ENCODE peak calls at places on chromosome 14, in seven cellular contexts. B, L, I, C, M, U and Q are unnamed samples.

GRCh38 chr14:68447581-68448281 is 345.1 kb downstream of the ZFP36L1 start:
- DNase-seq in L (no peak), I (no peak), B (no peak), U (no peak), C (no peak), M (no peak), Q (no peak)

GRCh38 chr14:99318959-99319295 is 46.9 kb upstream of the BCL11B start:
- DNase-seq in U (no peak), C (no peak), L (no peak), B (no peak), I (no peak), M (no peak), Q (no peak)

GRCh38 chr14:22230517-22230916 is 358.5 kb downstream of the DAD1 start:
- DNase-seq in U (no peak), L (no peak), I (no peak), M (no peak), C (no peak), B (no peak), Q (no peak)

GRCh38 chr14:50937325-50937724 is 7.0 kb downstream of the PYGL start:
- DNase-seq in C (no peak), M (no peak), B (no peak), L (no peak), I (no peak), U (no peak), Q (no peak)

GRCh38 chr14:23127861-23128260 is 8.8 kb upstream of the CEBPE start:
- DNase-seq in I (no peak), M (no peak), U (no peak), C (no peak), B (no peak), L (no peak), Q (no peak)

GRCh38 chr14:96592591-96593388 is 90.6 kb downstream of the PAPOLA start:
- DNase-seq in I (no peak), U (peak), M (no peak), C (peak), L (peak), B (peak), Q (no peak)

GRCh38 chr14:33680873-33681272 is 270.0 kb downstream of the EGLN3 start:
- DNase-seq in M (no peak), B (no peak), L (no peak), I (no peak), U (no peak), C (no peak), Q (no peak)

GRCh38 chr14:104537613-104537988 is 42.0 kb upstream of the C14orf180 start:
- DNase-seq in M (no peak), I (no peak), U (no peak), B (no peak), L (no peak), C (no peak), Q (no peak)

GRCh38 chr14:76101384-76101783 is 50.3 kb upstream of the GPATCH2L start:
- DNase-seq in C (no peak), B (no peak), L (no peak), I (no peak), U (no peak), M (no peak), Q (no peak)

GRCh38 chr14:96904201-96904600 is 107.0 kb downstream of the VRK1 start:
- DNase-seq in I (no peak), U (no peak), B (no peak), M (no peak), L (no peak), C (no peak), Q (no peak)

GRCh38 chr14:89899917-89900680 is 54.4 kb downstream of the EFCAB11 start:
- DNase-seq in I (no peak), B (no peak), L (no peak), U (no peak), M (peak), C (no peak), Q (no peak)

GRCh38 chr14:28944605-28945004 is 178.0 kb downstream of the FOXG1 start:
- DNase-seq in U (no peak), B (no peak), I (no peak), C (no peak), M (no peak), L (no peak), Q (no peak)

GRCh38 chr14:89621791-89622638 is 205.0 kb upstream of the FOXN3 start:
- DNase-seq in U (no peak), L (no peak), C (no peak), B (no peak), I (no peak), M (no peak), Q (no peak)

GRCh38 chr14:93023802-93024434 is 91.8 kb downstream of the ITPK1 start:
- DNase-seq in U (no peak), C (no peak), B (no peak), M (no peak), L (no peak), I (no peak), Q (no peak)

GRCh38 chr14:64654072-64654899 is 49.9 kb upstream of the PLEKHG3 start:
- DNase-seq in U (no peak), C (no peak), I (no peak), M (no peak), B (no peak), L (no peak), Q (no peak)

GRCh38 chr14:55102141-55102547 is 26.9 kb upstream of the LGALS3 start:
- DNase-seq in U (peak), B (no peak), I (peak), C (no peak), M (peak), L (no peak), Q (peak)

GRCh38 chr14:38208825-38209562 is 1.3 kb downstream of the SSTR1 start:
- DNase-seq in C (no peak), M (peak), B (peak), I (no peak), U (no peak), L (no peak), Q (no peak)

GRCh38 chr14:79639638-79640037 is 571.7 kb downstream of the DIO2 start:
- DNase-seq in I (no peak), B (no peak), M (no peak), L (no peak), C (no peak), U (no peak), Q (no peak)

GRCh38 chr14:55681088-55681487 is 101.1 kb downstream of the KTN1 start:
- DNase-seq in C (no peak), I (no peak), B (no peak), U (no peak), L (no peak), M (no peak), Q (no peak)

GRCh38 chr14:56687123-56687522 is 107.5 kb downstream of the TMEM260 start:
- DNase-seq in U (no peak), I (no peak), B (no peak), L (no peak), M (no peak), C (no peak), Q (peak)

GRCh38 chr14:55974046-55974582 is 144.1 kb upstream of the PELI2 start:
- DNase-seq in M (no peak), B (no peak), I (no peak), L (no peak), C (no peak), U (no peak), Q (no peak)

GRCh38 chr14:61126083-61126962 is 145.3 kb downstream of the SLC38A6 start:
- DNase-seq in I (no peak), M (no peak), U (no peak), C (no peak), B (no peak), L (no peak), Q (no peak)

GRCh38 chr14:54447231-54447692 is 6.1 kb upstream of the CNIH1 start:
- DNase-seq in C (no peak), B (no peak), L (no peak), I (no peak), U (no peak), M (no peak), Q (no peak)

GRCh38 chr14:35932659-35933159 is 106.6 kb downstream of the BRMS1L start:
- DNase-seq in B (no peak), I (no peak), L (peak), C (no peak), U (peak), M (no peak), Q (no peak)

GRCh38 chr14:101109981-101110728 is 206.6 kb upstream of the RTL1 start:
- DNase-seq in B (no peak), U (no peak), L (no peak), I (no peak), M (peak), C (no peak), Q (no peak)

GRCh38 chr14:94129758-94130414 is 482 bp upstream of the IFI27L2 start:
- DNase-seq in U (no peak), B (no peak), M (no peak), I (peak), L (no peak), C (no peak), Q (peak)

GRCh38 chr14:61537567-61538463 is 157.5 kb upstream of the HIF1A start:
- DNase-seq in C (no peak), U (no peak), M (no peak), L (no peak), I (no peak), B (no peak), Q (no peak)

GRCh38 chr14:99352688-99353280 is 80.8 kb upstream of the BCL11B start:
- DNase-seq in M (no peak), L (no peak), B (no peak), C (no peak), U (no peak), I (no peak), Q (no peak)

GRCh38 chr14:106029959-106030358 is 503.6 kb downstream of the TMEM121 start:
- DNase-seq in M (no peak), U (no peak), B (no peak), C (no peak), L (no peak), I (no peak), Q (no peak)

GRCh38 chr14:81382517-81383225 is 17.5 kb downstream of the STON2 start:
- DNase-seq in C (no peak), I (no peak), B (no peak), M (no peak), U (no peak), L (no peak), Q (no peak)

GRCh38 chr14:53022593-53022992 is 71.7 kb upstream of the FERMT2 start:
- DNase-seq in B (no peak), C (no peak), M (no peak), L (no peak), U (no peak), I (no peak), Q (no peak)

GRCh38 chr14:88289214-88289613 is 33.9 kb downstream of the KCNK10 start:
- DNase-seq in U (no peak), I (no peak), L (no peak), C (no peak), B (no peak), M (no peak), Q (no peak)

GRCh38 chr14:69647216-69647615 is 35.8 kb downstream of the SUSD6 start:
- DNase-seq in L (no peak), U (no peak), B (no peak), I (no peak), M (no peak), C (no peak), Q (no peak)